ENCODE peak calls at places on chromosomes 6 and 20, in six cellular contexts. Y, R, D, T, A and B are unnamed samples.

GRCh38 chr20:45341939-45342862 is 6.0 kb downstream of the SDC4 start:
- DNase-seq in R (peak; percentile 42), D (peak; percentile 90), A (peak; percentile 69), T (no peak), Y (no peak), B (peak; percentile 80)

GRCh38 chr6:33848498-33848897 is 44.7 kb upstream of the MLN start:
- DNase-seq in Y (no peak), A (no peak), T (no peak), D (no peak), R (no peak), B (no peak)

GRCh38 chr6:131182991-131183425 is 47.7 kb downstream of the AKAP7 start:
- DNase-seq in R (peak; percentile 5), D (no peak), Y (peak; percentile 22), T (peak; percentile 10), A (no peak), B (peak; percentile 16)

GRCh38 chr6:19892250-19892649 is 55.1 kb downstream of the ID4 start:
- DNase-seq in T (no peak), Y (no peak), D (peak; percentile 41), R (peak; percentile 90), A (no peak), B (peak; percentile 98)

GRCh38 chr6:47168176-47168575 is 126.0 kb upstream of the ADGRF1 start:
- DNase-seq in A (peak; percentile 67), D (peak; percentile 34), T (no peak), Y (peak; percentile 95), R (peak; percentile 99), B (peak; percentile 79)

GRCh38 chr20:31712564-31713311 is 9.9 kb downstream of the BCL2L1 start:
- DNase-seq in R (peak; percentile 92), A (peak; percentile 96), Y (peak; percentile 63), T (no peak), D (peak; percentile 92), B (peak; percentile 91)

GRCh38 chr6:73728548-73729205 is 32.7 kb downstream of the CD109 start:
- DNase-seq in Y (no peak), A (no peak), R (no peak), T (no peak), D (no peak), B (no peak)

GRCh38 chr6:157708933-157709332 is 114.1 kb upstream of the SNX9 start:
- DNase-seq in R (no peak), D (no peak), Y (no peak), A (no peak), T (no peak), B (no peak)

GRCh38 chr6:108082539-108082938 is 8.0 kb upstream of the OSTM1 start:
- DNase-seq in A (no peak), R (no peak), Y (no peak), D (no peak), T (no peak), B (no peak)

GRCh38 chr20:4117867-4118266 is 102.5 kb upstream of the RNF24 start:
- DNase-seq in Y (no peak), A (no peak), T (no peak), R (no peak), D (no peak), B (no peak)

GRCh38 chr6:24864345-24864744 is 65.6 kb upstream of the ARMH2 start:
- DNase-seq in T (no peak), D (no peak), A (no peak), R (no peak), Y (peak; percentile 14), B (no peak)

GRCh38 chr20:34938466-34939163 is 17.0 kb downstream of the GSS start:
- DNase-seq in R (peak; percentile 60), T (no peak), A (peak; percentile 62), Y (no peak), D (peak; percentile 91), B (no peak)

GRCh38 chr6:125149256-125150144 is 4.1 kb upstream of the TPD52L1 start:
- DNase-seq in A (no peak), Y (peak; percentile 50), D (no peak), T (no peak), R (peak; percentile 51), B (no peak)

GRCh38 chr6:108715832-108716231 is 132.4 kb upstream of the ARMC2 start:
- DNase-seq in D (no peak), T (no peak), A (no peak), Y (no peak), R (no peak), B (no peak)

GRCh38 chr20:64156136-64156885 is 7.9 kb upstream of the MYT1 start:
- DNase-seq in T (no peak), D (no peak), A (no peak), R (no peak), Y (no peak), B (no peak)

GRCh38 chr20:1893721-1894470 is 1.3 kb upstream of the SIRPA start:
- DNase-seq in R (no peak), A (peak; percentile 65), D (no peak), Y (peak; percentile 39), T (no peak), B (peak; percentile 9)

GRCh38 chr6:169942173-169942572 is 190.8 kb downstream of the ERMARD start:
- DNase-seq in D (no peak), T (no peak), R (no peak), Y (no peak), A (no peak), B (no peak)

GRCh38 chr20:62776692-62777527 is 19.4 kb upstream of the MRGBP start:
- DNase-seq in T (peak; percentile 79), Y (no peak), D (peak; percentile 60), A (no peak), R (peak; percentile 79), B (peak; percentile 49)

GRCh38 chr6:136344420-136344819 is 54.8 kb upstream of the BCLAF1 start:
- DNase-seq in Y (peak; percentile 59), R (peak; percentile 48), T (no peak), D (no peak), A (no peak), B (no peak)

GRCh38 chr20:62788607-62789006 is 7.7 kb upstream of the MRGBP start:
- DNase-seq in A (no peak), D (no peak), Y (no peak), R (no peak), T (no peak), B (no peak)

GRCh38 chr6:98904096-98904495 is 43.6 kb downstream of the FBXL4 start:
- DNase-seq in Y (no peak), A (no peak), T (no peak), D (no peak), R (no peak), B (no peak)

GRCh38 chr6:16437095-16437494 is 198.7 kb downstream of the GMPR start:
- DNase-seq in R (no peak), T (no peak), A (no peak), Y (no peak), D (no peak), B (no peak)

GRCh38 chr20:46130534-46130933 is 12.4 kb downstream of the CD40 start:
- DNase-seq in R (no peak), A (no peak), D (no peak), T (no peak), Y (no peak), B (no peak)

DNA sequence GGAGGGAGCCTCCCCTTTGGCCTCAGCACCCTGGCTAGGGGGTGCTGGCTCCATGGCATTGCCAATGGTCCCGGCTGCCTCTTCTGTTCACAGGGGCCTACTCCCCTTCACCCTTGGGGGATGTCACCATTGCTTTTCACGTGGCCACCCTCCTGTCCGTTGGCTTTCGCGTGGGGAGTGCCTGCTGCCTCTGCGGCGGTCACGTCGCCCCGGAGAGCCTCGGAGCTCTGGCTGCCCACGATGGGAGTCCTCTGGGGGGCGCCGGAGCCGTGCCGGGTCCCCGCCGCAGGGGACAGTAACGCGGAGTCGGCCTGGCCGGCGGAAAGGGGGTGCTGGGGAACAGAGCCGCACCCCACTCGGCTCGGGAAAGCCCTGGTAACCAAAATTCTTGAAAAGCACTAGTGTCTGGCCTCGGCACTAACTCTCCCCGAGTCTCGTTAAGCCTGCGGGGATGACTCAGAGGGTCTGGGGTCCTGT is 661 bp upstream of the HEBP2 start:
- DNase-seq in Y (no peak), T (peak; percentile 53), A (no peak), R (no peak), D (peak; percentile 36), B (peak; percentile 39)
- TF ChIP-seq CTCF in Y (peak; percentile 45), T (peak; percentile 42), A (no peak), R (no peak), D (no peak), B (no peak)

GRCh38 chr6:113416166-113416565 is 441.0 kb upstream of the MARCKS start:
- DNase-seq in A (no peak), Y (no peak), T (no peak), D (no peak), R (no peak), B (no peak)

GRCh38 chr6:113411006-113411405 is 446.1 kb upstream of the MARCKS start:
- DNase-seq in Y (no peak), A (no peak), T (no peak), R (no peak), D (no peak), B (peak; percentile 24)

GRCh38 chr6:113420290-113420689 is 436.9 kb upstream of the MARCKS start:
- DNase-seq in D (no peak), Y (no peak), R (no peak), T (no peak), A (no peak), B (no peak)

GRCh38 chr6:113412589-113413367 is 444.4 kb upstream of the MARCKS start:
- DNase-seq in D (no peak), Y (no peak), R (no peak), A (no peak), T (no peak), B (no peak)

GRCh38 chr6:113414511-113414910 is 442.6 kb upstream of the MARCKS start:
- DNase-seq in A (peak; percentile 33), R (peak; percentile 79), T (no peak), Y (peak; percentile 79), D (peak; percentile 54), B (peak; percentile 56)
- TF ChIP-seq CTCF in A (peak; percentile 58), R (peak; percentile 53), T (peak; percentile 14), Y (peak; percentile 84), D (peak; percentile 29), B (peak; percentile 49)

DNA sequence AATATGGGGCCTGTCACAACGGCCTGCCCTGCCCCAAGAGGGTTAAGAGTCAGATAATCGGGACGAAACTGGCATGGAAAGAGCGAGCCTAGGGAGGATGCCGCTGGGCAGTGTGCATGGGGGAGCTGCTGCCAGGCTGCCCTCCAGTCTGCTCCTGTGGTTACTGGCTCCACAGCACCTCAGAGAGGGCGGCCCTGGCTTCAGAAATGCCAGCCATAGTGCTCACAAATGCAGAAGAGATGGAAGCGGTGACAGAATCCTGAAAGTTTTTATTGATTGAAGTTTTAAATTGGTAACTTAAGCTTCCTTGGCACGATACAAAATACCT is 57.9 kb downstream of the VAPB start:
- DNase-seq in D (no peak), Y (no peak), A (no peak), T (no peak), R (no peak), B (no peak)
- TF ChIP-seq CTCF in D (no peak), Y (no peak), A (no peak), T (no peak), R (no peak), B (no peak)

GRCh38 chr6:43917878-43918382 is 147.9 kb downstream of the VEGFA start:
- DNase-seq in Y (peak; percentile 66), A (no peak), T (no peak), R (peak; percentile 9), D (no peak), B (no peak)

GRCh38 chr6:43916091-43916923 is 146.3 kb downstream of the VEGFA start:
- DNase-seq in Y (no peak), R (no peak), D (no peak), T (no peak), A (no peak), B (no peak)

GRCh38 chr6:43919774-43920173 is 149.8 kb downstream of the VEGFA start:
- DNase-seq in Y (no peak), A (no peak), D (no peak), T (no peak), R (no peak), B (no peak)

GRCh38 chr6:43915213-43915869 is 145.3 kb downstream of the VEGFA start:
- DNase-seq in D (no peak), Y (no peak), R (no peak), T (no peak), A (no peak), B (no peak)

GRCh38 chr6:43916924-43917877 is 147.2 kb downstream of the VEGFA start:
- DNase-seq in T (no peak), A (peak; percentile 51), Y (no peak), D (peak; percentile 63), R (peak; percentile 66), B (peak; percentile 58)
- TF ChIP-seq CTCF in T (no peak), A (no peak), Y (no peak), D (no peak), R (no peak), B (no peak)